ENCODE peak calls at places on chromosomes 1 and 21, in four cellular contexts. One of them, this sample, is unnamed.

GRCh38 chr1:24294228-24294672 is 24.9 kb upstream of the GRHL3 start:
- DNase-seq in glutamatergic neuron: no peak
- DNase-seq in PC-9: peak; percentile 93
- DNase-seq in breast epithelium: peak; percentile 43
- DNase-seq in this sample: no peak

GRCh38 chr1:12424150-12424549 is 193.9 kb downstream of the DHRS3 start:
- DNase-seq in PC-9: no peak
- DNase-seq in glutamatergic neuron: no peak
- DNase-seq in breast epithelium: no peak
- DNase-seq in this sample: no peak

GRCh38 chr1:7670334-7671145 is 100.6 kb upstream of the VAMP3 start:
- DNase-seq in glutamatergic neuron: no peak
- DNase-seq in PC-9: no peak
- DNase-seq in breast epithelium: no peak
- DNase-seq in this sample: no peak

GRCh38 chr21:42031241-42031640 is 21.1 kb upstream of the ZBTB21 start:
- DNase-seq in glutamatergic neuron: no peak
- DNase-seq in PC-9: no peak
- DNase-seq in breast epithelium: no peak
- DNase-seq in this sample: no peak

GRCh38 chr1:92446546-92446945 is 40.2 kb downstream of the GFI1 start:
- DNase-seq in PC-9: no peak
- DNase-seq in breast epithelium: no peak
- DNase-seq in glutamatergic neuron: no peak
- DNase-seq in this sample: no peak

GRCh38 chr1:178493301-178493741 is 3.4 kb downstream of the CLEC20A start:
- DNase-seq in glutamatergic neuron: no peak
- DNase-seq in PC-9: no peak
- DNase-seq in breast epithelium: no peak
- DNase-seq in this sample: no peak

GRCh38 chr1:229456016-229456415 is 22.1 kb upstream of the ACTA1 start:
- DNase-seq in glutamatergic neuron: no peak
- DNase-seq in PC-9: no peak
- DNase-seq in breast epithelium: no peak
- DNase-seq in this sample: no peak

GRCh38 chr1:62281922-62282555 is 37.2 kb downstream of the KANK4 start:
- DNase-seq in breast epithelium: no peak
- DNase-seq in PC-9: no peak
- DNase-seq in glutamatergic neuron: no peak
- DNase-seq in this sample: no peak

GRCh38 chr1:147079400-147080012 is 92.8 kb downstream of the PRKAB2 start:
- DNase-seq in PC-9: no peak
- DNase-seq in glutamatergic neuron: peak; percentile 27
- DNase-seq in breast epithelium: no peak
- DNase-seq in this sample: no peak
- TF ChIP-seq CTCF in PC-9: no peak
- TF ChIP-seq CTCF in glutamatergic neuron: no peak
- TF ChIP-seq CTCF in breast epithelium: no peak
- TF ChIP-seq CTCF in this sample: no peak

DNA sequence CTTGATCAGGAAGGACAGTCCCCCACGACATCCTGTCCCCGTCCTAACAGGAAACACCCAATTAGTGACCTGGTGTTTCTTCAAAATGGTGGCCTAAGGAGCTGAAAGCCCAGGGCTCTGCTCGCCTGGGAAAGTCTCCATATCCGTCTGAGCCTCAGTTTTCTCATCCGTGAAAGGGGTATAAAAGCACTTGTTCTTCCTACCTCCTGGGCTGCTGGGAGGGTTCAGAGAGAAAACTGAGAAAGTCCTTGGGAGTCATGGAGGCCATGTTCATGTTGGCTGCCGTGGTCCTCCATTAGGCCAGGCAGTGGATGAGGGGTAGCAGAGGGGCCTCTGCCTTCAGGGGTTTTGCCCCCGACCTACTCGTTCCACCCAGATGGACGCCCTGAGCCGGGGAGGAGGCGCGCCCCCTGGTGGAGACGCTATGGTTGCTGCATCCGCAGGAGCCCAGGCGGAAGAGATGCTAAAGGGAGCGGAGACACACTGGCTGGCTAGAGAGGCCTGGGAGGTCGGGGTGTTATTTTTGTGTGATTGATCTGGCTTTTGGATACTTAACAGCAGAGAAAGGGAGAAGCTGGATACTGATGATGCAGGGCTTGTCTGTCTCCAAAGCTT is 113.5 kb downstream of the PRDM2 start:
- DNase-seq in PC-9: no peak
- DNase-seq in glutamatergic neuron: peak; percentile 78
- DNase-seq in breast epithelium: no peak
- DNase-seq in this sample: no peak
- TF ChIP-seq CTCF in PC-9: peak; percentile 62
- TF ChIP-seq CTCF in glutamatergic neuron: peak; percentile 85
- TF ChIP-seq CTCF in breast epithelium: no peak
- TF ChIP-seq CTCF in this sample: peak; percentile 80

DNA sequence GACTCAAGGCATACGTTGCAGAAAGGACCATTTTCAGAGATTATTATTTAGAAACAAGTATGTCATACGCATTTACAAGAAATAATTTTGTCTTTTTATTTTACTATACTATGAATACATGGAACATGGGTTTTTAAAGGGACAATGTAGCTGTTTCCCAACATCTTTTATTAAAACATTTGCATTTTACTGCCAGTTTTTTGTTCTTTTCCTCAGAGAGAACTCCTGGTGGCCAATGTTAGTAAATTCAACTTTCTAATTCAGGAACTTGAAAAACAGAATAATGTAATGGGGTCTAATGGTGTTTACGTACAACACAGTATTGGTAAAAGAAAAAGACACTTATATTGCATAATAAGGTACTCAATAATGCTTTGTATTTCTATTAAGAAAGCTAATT is 14.9 kb downstream of the PRDM2 start:
- DNase-seq in PC-9: no peak
- DNase-seq in glutamatergic neuron: no peak
- DNase-seq in breast epithelium: no peak
- DNase-seq in this sample: no peak
- TF ChIP-seq CTCF in PC-9: no peak
- TF ChIP-seq CTCF in glutamatergic neuron: peak; percentile 67
- TF ChIP-seq CTCF in breast epithelium: no peak
- TF ChIP-seq CTCF in this sample: peak; percentile 67

GRCh38 chr1:85496881-85497582 is 32.1 kb upstream of the DDAH1 start:
- DNase-seq in breast epithelium: no peak
- DNase-seq in PC-9: no peak
- DNase-seq in glutamatergic neuron: no peak
- DNase-seq in this sample: no peak

GRCh38 chr1:85501355-85501898 is 36.5 kb upstream of the DDAH1 start:
- DNase-seq in breast epithelium: no peak
- DNase-seq in PC-9: no peak
- DNase-seq in glutamatergic neuron: no peak
- DNase-seq in this sample: no peak

GRCh38 chr1:85502171-85502570 is 37.2 kb upstream of the DDAH1 start:
- DNase-seq in PC-9: no peak
- DNase-seq in breast epithelium: no peak
- DNase-seq in glutamatergic neuron: no peak
- DNase-seq in this sample: no peak

GRCh38 chr1:85504417-85504816 is 39.5 kb upstream of the DDAH1 start:
- DNase-seq in glutamatergic neuron: no peak
- DNase-seq in PC-9: no peak
- DNase-seq in breast epithelium: no peak
- DNase-seq in this sample: no peak

DNA sequence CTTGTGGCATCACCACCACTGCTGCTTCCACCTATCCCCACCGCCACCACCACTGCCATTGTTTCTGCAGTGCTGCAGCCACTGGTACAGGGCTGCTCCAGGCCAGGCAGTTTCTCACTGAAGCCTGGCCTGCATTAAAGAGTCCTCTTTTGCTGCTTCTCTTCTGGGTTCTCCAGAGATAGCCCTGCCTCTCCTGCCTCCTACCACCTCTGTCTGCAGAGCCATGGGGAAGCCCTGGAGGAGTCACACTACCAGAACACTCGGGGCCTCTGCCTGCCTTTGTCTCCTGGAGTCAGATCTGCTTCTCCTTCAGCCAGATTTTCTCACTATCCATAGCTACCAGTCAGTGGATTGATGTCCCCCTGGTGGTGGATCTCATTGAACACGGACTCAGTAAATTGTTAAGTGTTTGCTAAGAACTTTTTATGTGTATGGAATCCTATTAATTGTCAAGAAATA is 37.7 kb upstream of the DDAH1 start:
- DNase-seq in PC-9: peak; percentile 67
- DNase-seq in glutamatergic neuron: no peak
- DNase-seq in breast epithelium: no peak
- DNase-seq in this sample: no peak
- TF ChIP-seq CTCF in PC-9: peak; percentile 84
- TF ChIP-seq CTCF in glutamatergic neuron: peak; percentile 75
- TF ChIP-seq CTCF in breast epithelium: peak; percentile 37
- TF ChIP-seq CTCF in this sample: peak; percentile 76

GRCh38 chr1:236214761-236215160 is 67.0 kb downstream of the ERO1B start:
- DNase-seq in PC-9: no peak
- DNase-seq in breast epithelium: no peak
- DNase-seq in glutamatergic neuron: no peak
- DNase-seq in this sample: no peak

GRCh38 chr1:236222616-236223015 is 59.1 kb downstream of the ERO1B start:
- DNase-seq in PC-9: no peak
- DNase-seq in glutamatergic neuron: no peak
- DNase-seq in breast epithelium: no peak
- DNase-seq in this sample: no peak

GRCh38 chr1:236223273-236223672 is 58.5 kb downstream of the ERO1B start:
- DNase-seq in breast epithelium: no peak
- DNase-seq in PC-9: no peak
- DNase-seq in glutamatergic neuron: no peak
- DNase-seq in this sample: no peak

GRCh38 chr1:236220473-236220872 is 61.3 kb downstream of the ERO1B start:
- DNase-seq in breast epithelium: no peak
- DNase-seq in glutamatergic neuron: no peak
- DNase-seq in PC-9: no peak
- DNase-seq in this sample: no peak
- TF ChIP-seq CTCF in breast epithelium: no peak
- TF ChIP-seq CTCF in glutamatergic neuron: no peak
- TF ChIP-seq CTCF in PC-9: no peak
- TF ChIP-seq CTCF in this sample: no peak

GRCh38 chr1:241423541-241424479 is 66.8 kb upstream of the RGS7 start:
- DNase-seq in glutamatergic neuron: peak; percentile 67
- DNase-seq in breast epithelium: no peak
- DNase-seq in PC-9: no peak
- DNase-seq in this sample: no peak
- TF ChIP-seq CTCF in glutamatergic neuron: no peak
- TF ChIP-seq CTCF in breast epithelium: no peak
- TF ChIP-seq CTCF in PC-9: no peak
- TF ChIP-seq CTCF in this sample: peak; percentile 24

GRCh38 chr1:95863086-95863485 is 629.1 kb downstream of the RWDD3 start:
- DNase-seq in breast epithelium: no peak
- DNase-seq in glutamatergic neuron: no peak
- DNase-seq in PC-9: no peak
- DNase-seq in this sample: no peak
- TF ChIP-seq CTCF in breast epithelium: no peak
- TF ChIP-seq CTCF in glutamatergic neuron: no peak
- TF ChIP-seq CTCF in PC-9: no peak
- TF ChIP-seq CTCF in this sample: no peak

GRCh38 chr1:152398812-152399698 is 15.0 kb downstream of the CRNN start:
- DNase-seq in PC-9: no peak
- DNase-seq in glutamatergic neuron: no peak
- DNase-seq in breast epithelium: no peak
- DNase-seq in this sample: no peak
- TF ChIP-seq CTCF in PC-9: peak; percentile 55
- TF ChIP-seq CTCF in glutamatergic neuron: no peak
- TF ChIP-seq CTCF in breast epithelium: peak; percentile 18
- TF ChIP-seq CTCF in this sample: no peak

DNA sequence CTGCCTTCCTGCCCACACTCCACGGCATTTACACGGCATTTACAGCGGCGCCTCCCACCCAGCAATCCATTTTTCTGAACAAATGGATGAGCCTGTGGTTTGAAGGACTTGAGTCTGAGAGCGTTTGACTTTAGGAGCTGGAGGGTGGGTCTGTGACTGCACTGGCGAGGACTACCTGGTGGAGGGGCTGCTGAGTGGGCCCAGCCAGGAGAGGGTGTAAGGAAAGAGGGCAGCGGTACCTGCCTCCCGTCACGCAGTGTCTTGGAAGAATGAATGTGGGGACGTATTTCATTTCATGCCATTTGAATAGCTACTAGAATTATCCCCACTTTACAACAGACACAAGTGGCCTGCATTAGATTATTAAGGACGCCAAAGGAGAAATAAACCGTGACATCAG is 62.9 kb downstream of the B3GALT5 start:
- DNase-seq in glutamatergic neuron: no peak
- DNase-seq in breast epithelium: no peak
- DNase-seq in PC-9: no peak
- DNase-seq in this sample: no peak
- TF ChIP-seq CTCF in glutamatergic neuron: no peak
- TF ChIP-seq CTCF in breast epithelium: no peak
- TF ChIP-seq CTCF in PC-9: no peak
- TF ChIP-seq CTCF in this sample: peak; percentile 9

This sample was measured in type B pancreatic cell.